ENCODE peak calls at places on chromosome 4, in ten cellular contexts. Y, P, M, S, D, L, W, T, V and A are unnamed samples.

GRCh38 chr4:127251423-127251822 is 381.3 kb upstream of the INTU start:
- DNase-seq in W (no peak), P (no peak), L (no peak), S (no peak), V (no peak), M (peak; percentile 62), D (no peak), T (no peak), Y (no peak), A (no peak)

GRCh38 chr4:21507439-21507838 is 441.1 kb downstream of the KCNIP4 start:
- DNase-seq in Y (no peak), T (no peak), S (no peak), L (no peak), D (no peak), P (no peak), M (no peak), W (no peak), V (no peak), A (no peak)

GRCh38 chr4:152935661-152936445 is at the start of gene FHDC1:
- DNase-seq in D (no peak), L (peak; percentile 76), S (no peak), P (peak; percentile 95), T (peak; percentile 85), W (peak; percentile 90), M (no peak), Y (peak; percentile 29), V (no peak), A (no peak)

GRCh38 chr4:73945674-73946449 is 36.0 kb downstream of the PF4 start:
- DNase-seq in S (no peak), T (no peak), P (no peak), V (no peak), L (no peak), Y (no peak), M (no peak), D (no peak), W (no peak), A (no peak)

GRCh38 chr4:168707205-168707604 is 210.4 kb downstream of the PALLD start:
- DNase-seq in W (no peak), Y (no peak), S (no peak), P (no peak), D (no peak), M (peak; percentile 54), T (no peak), L (no peak), V (no peak), A (no peak)

GRCh38 chr4:73103799-73104503 is 34.4 kb upstream of the COX18 start:
- DNase-seq in S (no peak), V (no peak), P (no peak), M (peak; percentile 32), T (no peak), D (no peak), Y (no peak), W (no peak), L (no peak), A (no peak)

GRCh38 chr4:165096776-165097175 is 15.9 kb downstream of the TMEM192 start:
- DNase-seq in Y (no peak), M (peak; percentile 44), L (no peak), P (no peak), V (no peak), D (no peak), S (peak; percentile 6), T (no peak), W (no peak), A (no peak)

GRCh38 chr4:141016117-141016798 is 117.0 kb downstream of the RNF150 start:
- DNase-seq in Y (no peak), W (no peak), P (no peak), S (no peak), D (no peak), L (no peak), V (no peak), M (no peak), T (no peak), A (no peak)

GRCh38 chr4:171035909-171036308 is 777.3 kb upstream of the GALNTL6 start:
- DNase-seq in D (no peak), S (no peak), Y (no peak), T (no peak), P (no peak), W (no peak), L (no peak), V (no peak), M (no peak), A (no peak)

GRCh38 chr4:11549525-11549924 is 120.8 kb upstream of the HS3ST1 start:
- DNase-seq in V (no peak), L (no peak), Y (no peak), P (no peak), M (peak; percentile 67), D (no peak), W (no peak), S (no peak), T (no peak), A (no peak)

GRCh38 chr4:52477191-52477590 is 181.9 kb downstream of the USP46 start:
- DNase-seq in P (no peak), D (no peak), M (no peak), V (no peak), Y (no peak), T (no peak), L (no peak), W (no peak), S (no peak), A (no peak)

GRCh38 chr4:1407657-1408333 is 1.6 kb upstream of the NKX1-1 start:
- DNase-seq in Y (no peak), S (no peak), L (no peak), V (no peak), P (peak; percentile 63), W (no peak), T (no peak), D (no peak), M (no peak), A (no peak)

GRCh38 chr4:121696140-121696640 is 590 bp downstream of the ANXA5 start:
- DNase-seq in W (peak; percentile 73), S (no peak), L (peak; percentile 71), D (peak; percentile 88), T (peak; percentile 84), V (peak; percentile 92), M (peak; percentile 85), P (peak; percentile 92), Y (no peak), A (peak; percentile 67)

GRCh38 chr4:87025614-87026041 is 90.8 kb downstream of the AFF1 start:
- DNase-seq in Y (no peak), P (no peak), W (no peak), T (no peak), D (no peak), M (no peak), V (no peak), L (no peak), S (no peak), A (no peak)

GRCh38 chr4:7194251-7195137 is 2.2 kb downstream of the SORCS2 start:
- DNase-seq in M (no peak), T (peak; percentile 69), D (no peak), P (peak; percentile 90), S (peak; percentile 40), W (no peak), Y (no peak), V (peak; percentile 59), L (no peak), A (no peak)

GRCh38 chr4:112213850-112214249 is 17.7 kb upstream of the AP1AR start:
- DNase-seq in V (no peak), S (no peak), D (no peak), M (peak; percentile 90), L (no peak), T (no peak), Y (no peak), P (no peak), W (no peak), A (no peak)

GRCh38 chr4:175657571-175657970 is 154.5 kb downstream of the GPM6A start:
- DNase-seq in Y (no peak), V (no peak), T (no peak), L (no peak), M (no peak), P (no peak), W (no peak), S (no peak), D (no peak), A (no peak)

GRCh38 chr4:48175328-48175727 is 41.3 kb upstream of the TXK start:
- DNase-seq in P (no peak), S (no peak), W (no peak), T (no peak), V (no peak), L (no peak), D (no peak), Y (no peak), M (no peak), A (no peak)

GRCh38 chr4:122150896-122151295 is 1.2 kb upstream of the BLTP1 start:
- DNase-seq in W (no peak), Y (no peak), L (no peak), T (no peak), D (no peak), V (no peak), M (no peak), P (no peak), S (no peak), A (no peak)

GRCh38 chr4:112029642-112030235 is 115.5 kb upstream of the FAM241A start:
- DNase-seq in V (no peak), Y (no peak), P (no peak), T (no peak), D (no peak), M (no peak), S (no peak), W (no peak), L (no peak), A (no peak)

GRCh38 chr4:177737387-177737965 is 295.2 kb upstream of the AGA start:
- DNase-seq in S (no peak), L (no peak), P (no peak), D (no peak), M (peak; percentile 30), W (no peak), T (no peak), Y (no peak), V (no peak), A (no peak)

GRCh38 chr4:139227729-139228404 is 50.8 kb upstream of the ELF2 start:
- DNase-seq in M (no peak), T (no peak), W (no peak), S (no peak), Y (peak; percentile 12), D (no peak), V (no peak), P (no peak), L (no peak), A (no peak)
- TF ChIP-seq CTCF in M (peak; percentile 6), T (peak; percentile 33), W (no peak), S (no peak), Y (peak; percentile 48), D (no peak), V (no peak), P (no peak), L (no peak), A (no peak)

GRCh38 chr4:39353478-39354177 is 12.5 kb downstream of the RFC1 start:
- DNase-seq in W (no peak), S (no peak), M (peak; percentile 39), L (no peak), D (no peak), V (no peak), P (no peak), Y (no peak), T (no peak), A (no peak)
- TF ChIP-seq POLR2A in W (no peak), S (no peak), M (no peak), L (no peak), D (peak; percentile 32), V (no peak), P (peak; percentile 33), Y (no peak), T (peak; percentile 77), A (no peak)

GRCh38 chr4:8269535-8270417 is at the start of gene HTRA3:
- DNase-seq in W (peak; percentile 28), Y (no peak), L (no peak), D (no peak), M (peak; percentile 31), S (no peak), T (peak; percentile 47), P (peak; percentile 92), V (no peak), A (no peak)
- H3K4me1 ChIP-seq in W (peaks cover 76% of the 10 kb centered on the region), Y (no peaks in the 10 kb centered on the region), L (no peaks in the 10 kb centered on the region), D (peaks cover 17% of the 10 kb centered on the region), M (peaks cover 10% of the 10 kb centered on the region), S (peaks cover 12% of the 10 kb centered on the region), T (no peaks in the 10 kb centered on the region), P (peaks cover 44% of the 10 kb centered on the region), V (peaks cover 38% of the 10 kb centered on the region), A (no peaks in the 10 kb centered on the region)

GRCh38 chr4:90227177-90227576 is 100.0 kb downstream of the CCSER1 start:
- DNase-seq in V (no peak), S (no peak), P (no peak), Y (no peak), L (no peak), T (no peak), W (no peak), M (no peak), D (no peak), A (no peak)
- TF ChIP-seq CTCF in V (no peak), S (no peak), P (no peak), Y (no peak), L (no peak), T (no peak), W (no peak), M (no peak), D (no peak), A (no peak)